ENCODE peak calls at places on chromosome 16, in four cellular contexts. K is progenitor cell of endocrine pancreas, Z is fibroblast of mammary gland, V is natural killer cell. D is an unnamed sample.

GRCh38 chr16:3112881-3113574 is 642 bp downstream of the ZNF205 start:
- DNase-seq in Z (no peak), K (no peak), V (no peak), D (peak)

GRCh38 chr16:22232277-22233049 is 26.4 kb downstream of the EEF2K start:
- DNase-seq in Z (peak), K (no peak), V (no peak), D (peak)

GRCh38 chr16:58022601-58023371 is 2.8 kb upstream of the MMP15 start:
- DNase-seq in K (no peak), Z (peak), V (no peak), D (peak)

GRCh38 chr16:84191466-84191865 is 509 bp downstream of the ADAD2 start:
- DNase-seq in K (no peak), Z (no peak), V (no peak), D (no peak)

GRCh38 chr16:86495756-86496261 is 14.5 kb upstream of the FOXF1 start:
- DNase-seq in V (no peak), Z (no peak), K (no peak), D (no peak)

GRCh38 chr16:75254359-75254837 is 3.0 kb upstream of the BCAR1 start:
- DNase-seq in K (no peak), V (no peak), Z (peak), D (peak)

GRCh38 chr16:11570258-11570657 is 16.5 kb downstream of the LITAF start:
- DNase-seq in V (no peak), K (no peak), Z (no peak), D (no peak)

GRCh38 chr16:26963109-26963508 is 103.6 kb upstream of the C16orf82 start:
- DNase-seq in Z (peak), K (no peak), V (no peak), D (no peak)

GRCh38 chr16:88316151-88316550 is 66.6 kb upstream of the ZNF469 start:
- DNase-seq in Z (no peak), K (no peak), V (no peak), D (no peak)

GRCh38 chr16:49608095-49608494 is 234.5 kb downstream of the C16orf78 start:
- DNase-seq in K (no peak), V (no peak), Z (peak), D (no peak)

GRCh38 chr16:86843812-86844211 is 265.5 kb downstream of the FOXL1 start:
- DNase-seq in Z (no peak), V (no peak), K (no peak), D (no peak)

GRCh38 chr16:9042943-9043680 is 48.3 kb upstream of the HAPSTR1 start:
- DNase-seq in K (no peak), V (no peak), Z (peak), D (peak)

GRCh38 chr16:54287758-54288591 is 1.4 kb upstream of the IRX3 start:
- DNase-seq in K (no peak), Z (peak), V (no peak), D (no peak)

GRCh38 chr16:26765087-26765486 is 301.6 kb upstream of the C16orf82 start:
- DNase-seq in Z (peak), V (no peak), K (no peak), D (no peak)

GRCh38 chr16:7374614-7375174 is 42.0 kb downstream of the RBFOX1 start:
- DNase-seq in K (no peak), Z (no peak), V (no peak), D (no peak)

GRCh38 chr16:716250-716607 is 1.3 kb downstream of the METRN start:
- DNase-seq in Z (peak), V (no peak), K (peak), D (peak)

GRCh38 chr16:10822702-10823101 is 4.1 kb upstream of the TVP23A start:
- DNase-seq in K (no peak), V (no peak), Z (no peak), D (no peak)

GRCh38 chr16:84190731-84191388 is at the start of gene ADAD2:
- DNase-seq in V (no peak), K (no peak), Z (no peak), D (no peak)

GRCh38 chr16:11312718-11313492 is 31.8 kb upstream of the PRM1 start:
- DNase-seq in V (no peak), Z (peak), K (no peak), D (no peak)

GRCh38 chr16:23866628-23867027 is 30.8 kb downstream of the PRKCB start:
- DNase-seq in V (no peak), K (no peak), Z (no peak), D (no peak)

GRCh38 chr16:11715246-11715947 is 27.3 kb downstream of the TXNDC11 start:
- DNase-seq in Z (no peak), K (no peak), V (no peak), D (no peak)

GRCh38 chr16:49399594-49400364 is 26.2 kb downstream of the C16orf78 start:
- DNase-seq in K (no peak), V (no peak), Z (no peak), D (no peak)

GRCh38 chr16:79600636-79601091 is at the start of gene MAF:
- DNase-seq in V (peak), K (peak), Z (peak), D (peak)

GRCh38 chr16:1645914-1646525 is 32.1 kb upstream of the JPT2 start:
- DNase-seq in K (no peak), Z (peak), V (peak), D (peak)

GRCh38 chr16:85990861-85991301 is 91.9 kb downstream of the IRF8 start:
- DNase-seq in Z (no peak), K (no peak), V (no peak), D (no peak)

GRCh38 chr16:46607529-46607928 is 13.7 kb downstream of the SHCBP1 start:
- DNase-seq in Z (peak), V (no peak), K (no peak), D (peak)

GRCh38 chr16:66155933-66156332 is 210.6 kb upstream of the CDH5 start:
- DNase-seq in Z (no peak), V (no peak), K (no peak), D (no peak)

GRCh38 chr16:19430345-19430744 is 12.7 kb downstream of the TMC5 start:
- DNase-seq in K (no peak), V (no peak), Z (no peak), D (no peak)

GRCh38 chr16:1183235-1183907 is 30.5 kb downstream of the CACNA1H start:
- DNase-seq in K (no peak), Z (peak), V (no peak), D (peak)

GRCh38 chr16:89409161-89409711 is 81.1 kb downstream of the ANKRD11 start:
- DNase-seq in V (peak), K (no peak), Z (peak), D (no peak)

GRCh38 chr16:72850863-72851262 is 197.1 kb downstream of the ZFHX3 start:
- DNase-seq in K (no peak), V (no peak), Z (peak), D (peak)

GRCh38 chr16:50692999-50693781 is at the start of gene NOD2:
- DNase-seq in K (no peak), V (no peak), Z (no peak), D (no peak)

GRCh38 chr16:71555230-71555891 is 21.5 kb downstream of the TAT start:
- DNase-seq in Z (no peak), V (no peak), K (no peak), D (no peak)

D was measured in fibroblast of lung.